ENCODE peak calls at places on chromosome 3, in five cellular contexts. E is uterus; K is WERI-Rb-1; T is A673; M is effector memory CD4-positive, alpha-beta T cell. J is an unnamed sample. For H3K36me3 and H3K27me3, the result is how much of the 10 kb centered on the place peaks cover.

GRCh38 chr3:69504232-69504631 is 118.3 kb upstream of the FRMD4B start:
- DNase-seq in M (no peak), E (no peak), K (no peak), T (no peak), J (no peak)

GRCh38 chr3:126322181-126322967 is 34.8 kb downstream of the KLF15 start:
- DNase-seq in T (no peak), M (no peak), E (no peak), K (no peak), J (no peak)

GRCh38 chr3:99342374-99342773 is 296.0 kb upstream of the COL8A1 start:
- DNase-seq in M (no peak), K (no peak), T (no peak), E (no peak), J (no peak)

GRCh38 chr3:10551821-10552630 is 46.6 kb upstream of the ATP2B2 start:
- DNase-seq in M (peak), E (no peak), K (no peak), T (peak), J (no peak)

GRCh38 chr3:8767667-8768363 is 1.6 kb downstream of the OXTR start:
- DNase-seq in M (no peak), T (no peak), E (no peak), K (no peak), J (peak)

GRCh38 chr3:194121881-194122280 is 14.1 kb upstream of the HES1 start:
- DNase-seq in K (no peak), M (no peak), T (no peak), E (no peak), J (no peak)

GRCh38 chr3:25055981-25056380 is 372.1 kb upstream of the RARB start:
- DNase-seq in T (no peak), M (no peak), E (no peak), K (no peak), J (no peak)

GRCh38 chr3:192875971-192876565 is 41.6 kb downstream of the MB21D2 start:
- DNase-seq in E (no peak), K (no peak), M (no peak), T (no peak), J (no peak)

GRCh38 chr3:142999881-143000280 is 1.5 kb upstream of the U2SURP start:
- DNase-seq in M (no peak), E (no peak), K (peak), T (no peak), J (no peak)

GRCh38 chr3:46915297-46915822 is 37.8 kb downstream of the PTH1R start:
- DNase-seq in T (no peak), K (no peak), M (no peak), E (no peak), J (no peak)

GRCh38 chr3:186517218-186517617 is 27.0 kb downstream of the CRYGS start:
- DNase-seq in K (no peak), T (no peak), E (no peak), M (no peak), J (no peak)

GRCh38 chr3:48125886-48126622 is 62.2 kb downstream of the CDC25A start:
- DNase-seq in T (no peak), K (no peak), E (no peak), M (no peak), J (peak)

GRCh38 chr3:170585937-170586310 is at the start of gene SLC7A14:
- DNase-seq in T (no peak), E (no peak), K (peak), M (no peak), J (peak)

GRCh38 chr3:10772230-10773161 is 43.5 kb upstream of the SLC6A11 start:
- DNase-seq in M (no peak), T (no peak), K (peak), E (no peak), J (peak)

GRCh38 chr3:51270559-51270958 is 114.5 kb upstream of the MANF start:
- DNase-seq in M (no peak), T (no peak), E (no peak), K (no peak), J (no peak)

GRCh38 chr3:140816372-140816771 is 125.3 kb upstream of the SLC25A36 start:
- DNase-seq in E (no peak), M (no peak), T (no peak), K (no peak), J (no peak)

GRCh38 chr3:193335031-193335430 is 43.5 kb downstream of the ATP13A5 start:
- DNase-seq in K (no peak), E (no peak), M (no peak), T (no peak), J (no peak)

GRCh38 chr3:148601766-148602685 is 95.7 kb upstream of the AGTR1 start:
- DNase-seq in E (no peak), T (no peak), K (no peak), M (no peak), J (no peak)

GRCh38 chr3:143970773-143971366 is 753 bp upstream of the DIPK2A start:
- DNase-seq in T (no peak), K (peak), M (peak), E (peak), J (peak)

GRCh38 chr3:18725668-18726407 is 300.7 kb upstream of the SATB1 start:
- DNase-seq in K (no peak), M (peak), T (no peak), E (no peak), J (no peak)

GRCh38 chr3:160804762-160805161 is 48.7 kb downstream of the PPM1L start:
- DNase-seq in T (peak), E (no peak), M (no peak), K (no peak), J (peak)

GRCh38 chr3:108946292-108947290 is 7.1 kb downstream of the GUCA1C start:
- DNase-seq in T (peak), K (no peak), M (no peak), E (no peak), J (no peak)

GRCh38 chr3:43286115-43286885 is at the start of gene SNRK:
- DNase-seq in E (peak), T (peak), M (peak), K (peak), J (peak)

GRCh38 chr3:99699841-99700240 is 61.4 kb downstream of the COL8A1 start:
- DNase-seq in K (no peak), M (no peak), T (peak), E (no peak), J (no peak)

GRCh38 chr3:128559486-128560225 is 66.7 kb upstream of the GATA2 start:
- DNase-seq in E (no peak), T (no peak), K (no peak), M (no peak), J (peak)

GRCh38 chr3:71129611-71130515 is 453.7 kb downstream of the FOXP1 start:
- DNase-seq in M (peak), T (peak), K (no peak), E (no peak), J (no peak)

GRCh38 chr3:22713936-22714335 is 489.2 kb upstream of the UBE2E2 start:
- DNase-seq in T (no peak), E (no peak), M (no peak), K (no peak), J (no peak)

GRCh38 chr3:107272885-107273284 is 104.4 kb upstream of the CCDC54 start:
- DNase-seq in E (no peak), T (no peak), K (no peak), M (no peak), J (no peak)

GRCh38 chr3:61239871-61240270 is 11.4 kb downstream of the FHIT start:
- DNase-seq in E (peak), T (no peak), M (no peak), K (no peak), J (no peak)

GRCh38 chr3:136444581-136444980 is 194.4 kb downstream of the PCCB start:
- DNase-seq in E (no peak), K (no peak), M (no peak), T (no peak), J (no peak)

GRCh38 chr3:55571913-55572312 is 84.8 kb upstream of the WNT5A start:
- DNase-seq in E (no peak), K (no peak), T (no peak), M (no peak), J (peak)

GRCh38 chr3:60445416-60445815 is 805.8 kb downstream of the FHIT start:
- DNase-seq in K (no peak), M (no peak), T (no peak), E (no peak), J (no peak)

GRCh38 chr3:61669676-61670299 is 108.4 kb downstream of the PTPRG start:
- DNase-seq in T (no peak), M (no peak), E (no peak), K (peak), J (peak)

GRCh38 chr3:16869606-16870005 is 15.1 kb upstream of the PLCL2 start:
- DNase-seq in K (no peak), M (no peak), T (no peak), E (no peak), J (no peak)

GRCh38 chr3:125062904-125063618 is 7.3 kb upstream of the HEG1 start:
- DNase-seq in T (no peak), M (no peak), K (no peak), E (peak), J (no peak)

GRCh38 chr3:53594276-53594675 is 99.9 kb downstream of the CACNA1D start:
- DNase-seq in E (no peak), T (no peak), M (no peak), K (no peak), J (no peak)

GRCh38 chr3:115401891-115402501 is 221.3 kb upstream of the GAP43 start:
- DNase-seq in E (no peak), K (no peak), M (no peak), T (no peak), J (no peak)

GRCh38 chr3:138434276-138434874 is at the start of gene ESYT3:
- DNase-seq in K (no peak), E (peak), T (peak), M (no peak), J (peak)

GRCh38 chr3:197790033-197790432 is 1.0 kb upstream of the LRCH3 start:
- DNase-seq in K (no peak), E (no peak), T (no peak), M (no peak), J (no peak)
- H3K4me3 ChIP-seq in K (no peak), E (no peak), T (no peak), M (no peak), J (no peak)

DNA sequence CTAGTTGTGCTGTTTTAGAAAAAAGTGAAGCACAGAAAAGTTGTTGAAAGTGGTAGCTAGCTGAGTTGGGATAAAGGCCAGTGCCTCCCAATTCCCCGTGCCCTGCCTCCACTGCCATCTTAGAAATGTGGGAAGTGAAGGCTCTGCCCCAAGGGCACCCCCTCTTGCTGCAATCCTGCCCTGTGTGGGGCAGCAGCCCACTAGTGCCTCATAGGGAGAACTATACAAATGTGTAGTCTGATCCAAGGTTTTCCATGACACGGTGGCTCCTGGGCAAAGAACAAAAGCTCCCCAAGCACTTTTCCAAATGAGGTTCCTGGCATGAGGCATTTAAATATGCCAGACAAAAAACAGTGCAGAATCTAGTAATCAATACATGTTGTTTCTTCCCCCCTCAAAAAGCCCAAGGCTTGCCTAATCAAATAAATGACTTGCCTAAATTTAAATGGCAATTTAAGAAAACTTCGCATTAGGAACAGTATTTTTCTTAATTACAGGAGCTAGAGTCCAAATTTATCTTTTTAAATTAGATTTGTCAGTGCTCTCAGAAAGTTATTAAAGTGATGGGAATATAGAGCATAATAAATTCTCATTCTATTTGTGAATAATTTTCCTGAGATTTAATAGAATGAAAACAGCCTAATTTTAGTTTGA is 83.8 kb downstream of the GHSR start:
- DNase-seq in M (no peak), K (no peak), E (no peak), T (no peak), J (no peak)
- H3K36me3 ChIP-seq in M (under half), K (under half), E (under half), T (under half), J (under half)

GRCh38 chr3:129973853-129974252 is 667 bp upstream of the TRH start:
- DNase-seq in M (no peak), E (no peak), K (no peak), T (no peak), J (no peak)
- H3K27me3 ChIP-seq in M (under half), E (under half), K (under half), T (half or more), J (half or more)

GRCh38 chr3:123446610-123447109 is 2.2 kb downstream of the ADCY5 start:
- DNase-seq in M (no peak), K (no peak), T (no peak), E (no peak), J (no peak)

GRCh38 chr3:123448503-123449091 is at the start of gene ADCY5:
- DNase-seq in T (no peak), M (no peak), E (no peak), K (peak), J (peak)

GRCh38 chr3:123447416-123447748 is 1.5 kb downstream of the ADCY5 start:
- DNase-seq in T (no peak), E (no peak), K (no peak), M (no peak), J (no peak)

GRCh38 chr3:123449092-123449985 is 449 bp upstream of the ADCY5 start:
- DNase-seq in M (no peak), E (peak), K (peak), T (peak), J (peak)

DNA sequence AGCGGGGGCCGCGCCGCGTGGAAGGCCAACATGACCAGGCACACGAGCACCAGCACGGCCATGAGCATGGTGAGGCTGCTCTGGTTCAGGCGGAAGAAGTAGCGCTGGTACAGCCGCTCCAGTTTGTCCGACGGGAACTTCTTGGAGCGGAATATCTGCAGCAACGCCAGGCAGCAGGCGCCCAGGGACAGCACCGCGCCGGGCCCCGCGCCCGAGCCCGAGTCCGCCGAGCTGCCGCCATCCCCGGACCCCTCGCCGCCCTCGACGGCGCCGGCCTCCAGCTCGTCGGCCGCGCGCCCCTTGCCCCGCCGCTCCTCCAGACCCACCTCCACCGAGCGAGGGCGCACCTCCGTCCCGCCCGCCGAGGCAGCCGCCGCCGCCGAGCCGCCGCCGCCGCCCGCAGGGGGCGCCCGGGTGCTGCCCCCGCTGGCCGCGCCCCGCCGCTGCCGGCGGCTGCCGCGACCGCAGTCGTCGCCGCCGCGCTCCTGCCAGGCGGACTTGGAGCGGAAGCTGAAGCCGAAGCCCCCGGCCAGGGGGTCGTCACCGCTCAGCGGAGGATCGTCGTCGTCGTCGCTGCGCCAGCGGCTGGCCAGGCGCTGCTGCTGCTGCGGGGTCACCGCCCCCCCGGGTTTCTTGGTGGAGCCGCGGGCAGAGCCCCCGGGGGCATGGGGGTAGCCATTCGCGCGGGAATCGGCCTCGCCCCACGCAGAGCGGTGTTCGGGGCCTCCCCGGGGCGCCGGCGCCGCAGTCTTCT is 964 bp downstream of the ADCY5 start:
- DNase-seq in T (no peak), M (no peak), E (no peak), K (no peak), J (peak)
- H3K4me3 ChIP-seq in T (peak), M (peak), E (peak), K (peak), J (peak)

DNA sequence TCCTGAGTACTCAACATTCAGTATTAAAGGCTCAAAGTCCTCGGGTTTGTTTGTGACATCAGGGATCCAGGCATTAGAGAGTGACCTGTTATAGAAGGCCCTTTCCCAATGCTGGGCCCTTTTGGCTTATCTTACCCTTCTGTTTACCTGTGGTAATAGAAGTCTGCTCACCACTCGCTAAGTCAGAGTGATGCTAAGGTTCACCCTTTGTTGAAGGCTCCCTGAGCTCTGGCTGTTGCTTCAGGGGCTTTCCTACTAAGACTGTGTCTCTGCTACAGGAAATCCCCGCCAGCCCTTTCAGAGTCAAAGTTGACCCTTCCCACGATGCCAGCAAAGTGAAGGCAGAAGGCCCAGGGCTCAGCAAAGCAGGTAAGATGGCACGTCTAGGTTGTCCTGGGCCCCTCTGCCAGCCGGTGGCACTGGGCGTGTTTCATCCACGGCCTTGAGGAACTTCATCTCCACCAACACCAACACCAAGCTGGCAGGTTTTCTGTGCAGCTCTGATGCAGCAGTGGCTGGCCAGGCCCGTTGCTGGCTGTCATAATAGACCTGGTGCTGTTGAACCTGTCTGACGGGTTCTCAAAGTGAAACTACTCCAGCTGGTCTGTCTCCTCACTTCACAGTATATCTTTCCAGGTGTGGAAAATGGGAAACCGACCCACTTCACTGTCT is 99.1 kb downstream of the DNASE1L3 start:
- DNase-seq in E (no peak), T (no peak), K (no peak), M (no peak), J (no peak)
- H3K36me3 ChIP-seq in E (under half), T (under half), K (under half), M (under half), J (under half)